ENCODE peak calls at places on chromosomes 16 and 17, in eight cellular contexts. R is cardiac muscle cell, I is pancreas, L is left ventricle myocardium inferior, N is ascending aorta, Q is lower lobe of right lung, U is foreskin keratinocyte, V is A549. D is an unnamed sample. For H3K4me1, the result is how much of the 10 kb centered on the place peaks cover.

GRCh38 chr17:33753452-33753851 is 460.4 kb upstream of the ASIC2 start:
- DNase-seq in R (no peak), I (no peak), L (no peak), N (no peak), Q (no peak), U (no peak), V (peak), D (no peak)

GRCh38 chr17:81711814-81712467 is at the start of gene SLC25A10:
- DNase-seq in R (peak), I (peak), L (peak), N (peak), Q (peak), U (no peak), V (peak), D (no peak)

GRCh38 chr16:86994651-86995171 is 322.5 kb downstream of the C16orf95 start:
- DNase-seq in R (no peak), I (no peak), L (peak), N (no peak), Q (no peak), U (peak), V (peak), D (no peak)

GRCh38 chr17:18976201-18976600 is 24.2 kb downstream of the SLC5A10 start:
- DNase-seq in R (no peak), I (no peak), L (no peak), N (no peak), Q (no peak), U (no peak), V (no peak), D (no peak)

GRCh38 chr17:45833826-45834439 is 10.7 kb upstream of the SPPL2C start:
- DNase-seq in R (peak), I (no peak), L (no peak), N (no peak), Q (no peak), U (no peak), V (no peak), D (no peak)

GRCh38 chr17:67021196-67021595 is 23.2 kb upstream of the CACNG1 start:
- DNase-seq in R (no peak), I (no peak), L (no peak), N (no peak), Q (no peak), U (no peak), V (no peak), D (no peak)

GRCh38 chr16:89042711-89043551 is 50.7 kb upstream of the ACSF3 start:
- DNase-seq in R (no peak), I (no peak), L (no peak), N (no peak), Q (peak), U (no peak), V (no peak), D (no peak)

GRCh38 chr16:56632160-56632847 is at the start of gene MT1M:
- DNase-seq in R (peak), I (peak), L (peak), N (peak), Q (peak), U (no peak), V (no peak), D (no peak)

GRCh38 chr16:8660841-8661301 is 13.5 kb upstream of the ABAT start:
- DNase-seq in R (peak), I (peak), L (peak), N (no peak), Q (peak), U (no peak), V (peak), D (no peak)

GRCh38 chr17:29123111-29123510 is 57.1 kb downstream of the MYO18A start:
- DNase-seq in R (no peak), I (no peak), L (no peak), N (no peak), Q (no peak), U (no peak), V (no peak), D (no peak)

GRCh38 chr17:71110326-71110725 is 941.0 kb downstream of the KCNJ2 start:
- DNase-seq in R (no peak), I (no peak), L (no peak), N (no peak), Q (no peak), U (peak), V (peak), D (no peak)

GRCh38 chr16:17070882-17071592 is 399.7 kb downstream of the XYLT1 start:
- DNase-seq in R (peak), I (peak), L (no peak), N (peak), Q (peak), U (peak), V (peak), D (no peak)

GRCh38 chr16:27429981-27430441 is 28.0 kb downstream of the IL21R start:
- DNase-seq in R (no peak), I (no peak), L (no peak), N (peak), Q (no peak), U (no peak), V (no peak), D (no peak)

GRCh38 chr17:51445934-51446333 is 185.6 kb downstream of the UTP18 start:
- DNase-seq in R (no peak), I (no peak), L (no peak), N (no peak), Q (no peak), U (no peak), V (no peak), D (no peak)

GRCh38 chr16:67966549-67967182 is 1.8 kb downstream of the SLC12A4 start:
- DNase-seq in R (no peak), I (no peak), L (no peak), N (peak), Q (no peak), U (no peak), V (peak), D (no peak)

GRCh38 chr17:76193616-76194015 is 46.7 kb downstream of the RNF157 start:
- DNase-seq in R (no peak), I (no peak), L (no peak), N (no peak), Q (no peak), U (no peak), V (no peak), D (no peak)

GRCh38 chr16:22973451-22973991 is 159.6 kb downstream of the HS3ST2 start:
- DNase-seq in R (no peak), I (no peak), L (no peak), N (no peak), Q (no peak), U (no peak), V (no peak), D (no peak)

GRCh38 chr16:84227548-84227947 is 12.3 kb downstream of the KCNG4 start:
- DNase-seq in R (no peak), I (no peak), L (no peak), N (no peak), Q (no peak), U (no peak), V (no peak), D (no peak)

GRCh38 chr17:68036304-68037147 is 991 bp downstream of the KPNA2 start:
- DNase-seq in R (no peak), I (no peak), L (no peak), N (no peak), Q (no peak), U (peak), V (no peak), D (no peak)

GRCh38 chr16:15899538-15900100 is 11.2 kb upstream of the CEP20 start:
- DNase-seq in R (no peak), I (peak), L (no peak), N (no peak), Q (peak), U (peak), V (peak), D (no peak)

GRCh38 chr17:17044846-17045561 is 2.7 kb downstream of the MPRIP start:
- DNase-seq in R (peak), I (no peak), L (no peak), N (peak), Q (no peak), U (no peak), V (peak), D (no peak)

GRCh38 chr17:37360632-37361031 is 15.2 kb upstream of the C17orf78 start:
- DNase-seq in R (no peak), I (no peak), L (no peak), N (no peak), Q (no peak), U (no peak), V (peak), D (no peak)

GRCh38 chr17:62902573-62903229 is 63.3 kb upstream of the TANC2 start:
- DNase-seq in R (peak), I (no peak), L (no peak), N (no peak), Q (no peak), U (no peak), V (no peak), D (no peak)

GRCh38 chr16:87351320-87351698 is 32.3 kb downstream of the FBXO31 start:
- DNase-seq in R (no peak), I (no peak), L (no peak), N (no peak), Q (no peak), U (no peak), V (no peak), D (no peak)

GRCh38 chr17:12993631-12994030 is 24.2 kb downstream of the ELAC2 start:
- DNase-seq in R (no peak), I (no peak), L (no peak), N (no peak), Q (no peak), U (no peak), V (no peak), D (no peak)

GRCh38 chr17:20223808-20224328 is 214.7 kb downstream of the SPECC1 start:
- DNase-seq in R (no peak), I (no peak), L (no peak), N (no peak), Q (no peak), U (peak), V (peak), D (no peak)

GRCh38 chr16:21637032-21637968 is 15.1 kb downstream of the IGSF6 start:
- DNase-seq in R (no peak), I (no peak), L (no peak), N (no peak), Q (no peak), U (no peak), V (peak), D (no peak)

GRCh38 chr17:59785091-59785799 is 77.8 kb downstream of the VMP1 start:
- DNase-seq in R (no peak), I (no peak), L (no peak), N (no peak), Q (no peak), U (no peak), V (peak), D (no peak)

DNA sequence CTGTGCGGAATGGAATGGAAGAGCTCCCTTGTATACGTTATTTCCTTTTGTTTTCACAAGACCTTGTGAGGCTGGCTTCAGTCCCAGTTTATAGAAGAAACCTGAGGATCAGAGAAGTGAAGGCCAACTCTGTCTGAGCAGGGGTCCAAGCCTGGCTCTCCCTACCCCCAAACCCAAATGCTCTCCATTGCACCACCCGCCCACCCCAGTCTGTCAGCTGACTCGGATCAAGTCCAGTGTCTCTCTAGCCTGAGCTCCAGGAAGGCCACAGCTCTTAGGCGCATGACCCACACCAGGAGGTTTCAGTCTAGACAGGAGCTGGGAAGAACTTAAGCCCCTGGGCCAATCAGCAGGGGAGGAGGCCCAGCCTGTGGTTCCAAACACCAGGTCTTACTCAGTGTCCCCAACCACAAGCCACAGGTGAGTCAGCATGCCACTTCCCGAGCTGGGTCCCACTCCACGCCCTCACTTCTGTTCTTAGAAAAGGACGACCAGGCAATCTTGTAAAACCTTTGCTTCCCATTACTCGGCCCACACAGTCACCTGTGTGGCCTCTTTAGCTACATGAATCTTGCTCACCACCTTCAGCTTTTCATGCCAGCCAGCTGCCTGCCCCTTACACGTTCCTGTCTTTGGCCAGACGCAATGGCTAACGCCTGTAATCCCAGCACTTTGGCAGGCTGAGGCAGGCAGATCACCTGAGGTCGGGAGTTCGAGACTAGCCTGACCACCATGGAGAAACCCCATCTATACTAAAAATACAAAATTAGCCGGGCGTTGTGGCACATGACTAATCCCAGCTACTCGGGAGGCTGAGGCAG is 27.8 kb downstream of the TK2 start:
- DNase-seq in R (no peak), I (no peak), L (peak), N (no peak), Q (peak), U (peak), V (no peak), D (no peak)
- H3K4me1 ChIP-seq in R (under half), I (under half), L (half or more), N (under half), Q (half or more), U (under half), V (under half), D (half or more)

GRCh38 chr17:38874505-38875419 is 4.9 kb downstream of the LASP1 start:
- DNase-seq in R (no peak), I (no peak), L (no peak), N (no peak), Q (no peak), U (no peak), V (no peak), D (no peak)
- H3K4me1 ChIP-seq in R (under half), I (under half), L (half or more), N (half or more), Q (half or more), U (under half), V (half or more), D (half or more)

DNA sequence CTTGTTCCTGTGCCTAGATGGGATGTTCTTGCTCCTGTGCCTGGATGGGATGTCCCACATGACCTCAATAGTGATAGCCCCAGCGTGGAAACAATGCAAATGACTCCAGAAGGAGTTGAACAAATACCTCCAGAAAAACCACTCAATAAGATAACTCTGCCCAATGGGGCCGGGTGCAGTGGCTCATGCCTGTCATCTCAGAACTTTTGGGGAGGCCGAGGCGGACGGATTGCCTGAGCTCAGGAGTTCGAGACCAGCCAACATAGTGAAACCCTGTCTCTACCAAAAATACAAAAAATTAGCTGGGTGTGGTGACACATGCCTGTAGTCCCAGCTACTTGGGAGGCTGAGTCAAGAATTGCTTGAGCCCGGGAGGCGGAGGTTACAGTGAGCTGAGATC is 15.2 kb upstream of the LITAF start:
- DNase-seq in R (no peak), I (no peak), L (no peak), N (no peak), Q (no peak), U (no peak), V (no peak), D (no peak)
- H3K4me1 ChIP-seq in R (under half), I (under half), L (under half), N (under half), Q (under half), U (under half), V (under half), D (under half)

GRCh38 chr17:50268632-50269287 is 5.5 kb upstream of the TMEM92 start:
- DNase-seq in R (no peak), I (no peak), L (no peak), N (peak), Q (peak), U (no peak), V (no peak), D (no peak)

GRCh38 chr17:50271173-50271750 is 3.0 kb upstream of the TMEM92 start:
- DNase-seq in R (no peak), I (no peak), L (no peak), N (peak), Q (no peak), U (no peak), V (no peak), D (no peak)

GRCh38 chr17:50269477-50270429 is 4.5 kb upstream of the TMEM92 start:
- DNase-seq in R (peak), I (peak), L (peak), N (peak), Q (peak), U (no peak), V (peak), D (no peak)

GRCh38 chr17:50272246-50272645 is 2.0 kb upstream of the TMEM92 start:
- DNase-seq in R (no peak), I (no peak), L (no peak), N (no peak), Q (no peak), U (no peak), V (no peak), D (no peak)

GRCh38 chr17:50270430-50271172 is 3.7 kb upstream of the TMEM92 start:
- DNase-seq in R (peak), I (no peak), L (no peak), N (peak), Q (peak), U (no peak), V (no peak), D (no peak)
- H3K4me1 ChIP-seq in R (under half), I (under half), L (under half), N (under half), Q (under half), U (under half), V (half or more), D (under half)

GRCh38 chr17:38455288-38455915 is 27.1 kb downstream of the ARHGAP23 start:
- DNase-seq in R (peak), I (no peak), L (no peak), N (no peak), Q (no peak), U (no peak), V (no peak), D (no peak)
- H3K4me1 ChIP-seq in R (under half), I (under half), L (half or more), N (under half), Q (under half), U (under half), V (half or more), D (under half)

DNA sequence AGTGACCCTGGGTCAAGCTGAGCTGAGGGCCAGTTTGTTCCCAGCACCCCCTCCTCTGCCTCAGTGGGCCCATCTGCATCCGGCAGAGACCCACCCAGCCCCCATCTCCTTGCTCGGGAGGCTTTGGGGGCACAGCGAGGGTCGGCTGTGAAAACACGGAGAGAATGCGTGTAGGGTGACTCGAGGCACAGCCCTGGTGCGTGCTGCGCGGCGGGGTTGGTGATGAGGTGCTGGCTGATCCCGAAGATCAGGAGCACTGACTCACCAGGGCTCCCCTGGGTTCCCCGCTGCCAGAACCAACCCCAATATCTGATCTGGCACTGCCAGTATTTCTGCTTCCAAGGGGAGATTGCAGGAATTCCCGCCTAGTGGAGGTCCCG is 7.5 kb upstream of the KRT17 start:
- DNase-seq in R (no peak), I (no peak), L (no peak), N (no peak), Q (no peak), U (no peak), V (no peak), D (no peak)
- H3K4me1 ChIP-seq in R (under half), I (under half), L (under half), N (under half), Q (under half), U (under half), V (under half), D (under half)